ENCODE peak calls at places on chromosome 5, in ten cellular contexts. One of them, this sample, is unnamed.

GRCh38 chr5:157603333-157604190 is 28.0 kb upstream of the ADAM19 start:
- DNase-seq in left ventricle myocardium inferior: no peak
- DNase-seq in IMR-90: peak; percentile 93
- DNase-seq in kidney: no peak
- DNase-seq in gastrocnemius medialis: no peak
- DNase-seq in spleen: no peak
- DNase-seq in PC-9: peak; percentile 89
- DNase-seq in hepatocyte: no peak
- DNase-seq in OCI-LY7: peak; percentile 37
- DNase-seq in endodermal cell: no peak
- DNase-seq in this sample: no peak

GRCh38 chr5:175579742-175580432 is 78.0 kb upstream of the HRH2 start:
- DNase-seq in left ventricle myocardium inferior: no peak
- DNase-seq in OCI-LY7: no peak
- DNase-seq in IMR-90: no peak
- DNase-seq in hepatocyte: no peak
- DNase-seq in PC-9: no peak
- DNase-seq in gastrocnemius medialis: no peak
- DNase-seq in kidney: no peak
- DNase-seq in spleen: no peak
- DNase-seq in endodermal cell: no peak
- DNase-seq in this sample: no peak

GRCh38 chr5:180116441-180117377 is 45.1 kb upstream of the RNF130 start:
- DNase-seq in kidney: peak; percentile 57
- DNase-seq in PC-9: peak; percentile 40
- DNase-seq in left ventricle myocardium inferior: no peak
- DNase-seq in spleen: peak; percentile 59
- DNase-seq in OCI-LY7: no peak
- DNase-seq in endodermal cell: peak; percentile 65
- DNase-seq in IMR-90: no peak
- DNase-seq in gastrocnemius medialis: no peak
- DNase-seq in hepatocyte: no peak
- DNase-seq in this sample: peak; percentile 60

GRCh38 chr5:10607666-10608442 is 44.0 kb downstream of the ANKRD33B start:
- DNase-seq in kidney: no peak
- DNase-seq in spleen: no peak
- DNase-seq in endodermal cell: peak; percentile 62
- DNase-seq in IMR-90: peak; percentile 72
- DNase-seq in hepatocyte: peak; percentile 61
- DNase-seq in gastrocnemius medialis: peak; percentile 81
- DNase-seq in left ventricle myocardium inferior: peak; percentile 45
- DNase-seq in PC-9: no peak
- DNase-seq in OCI-LY7: peak; percentile 77
- DNase-seq in this sample: no peak

GRCh38 chr5:125659316-125660071 is 763.7 kb upstream of the GRAMD2B start:
- DNase-seq in gastrocnemius medialis: no peak
- DNase-seq in PC-9: no peak
- DNase-seq in kidney: peak; percentile 41
- DNase-seq in IMR-90: peak; percentile 1
- DNase-seq in endodermal cell: no peak
- DNase-seq in left ventricle myocardium inferior: no peak
- DNase-seq in spleen: no peak
- DNase-seq in hepatocyte: no peak
- DNase-seq in OCI-LY7: no peak
- DNase-seq in this sample: no peak

GRCh38 chr5:74352256-74352655 is 288.3 kb downstream of the ENC1 start:
- DNase-seq in endodermal cell: no peak
- DNase-seq in hepatocyte: no peak
- DNase-seq in spleen: no peak
- DNase-seq in IMR-90: peak; percentile 41
- DNase-seq in PC-9: no peak
- DNase-seq in kidney: no peak
- DNase-seq in gastrocnemius medialis: no peak
- DNase-seq in OCI-LY7: no peak
- DNase-seq in left ventricle myocardium inferior: no peak
- DNase-seq in this sample: no peak

GRCh38 chr5:143315214-143315613 is 88.3 kb downstream of the NR3C1 start:
- DNase-seq in left ventricle myocardium inferior: no peak
- DNase-seq in gastrocnemius medialis: no peak
- DNase-seq in kidney: no peak
- DNase-seq in hepatocyte: no peak
- DNase-seq in PC-9: no peak
- DNase-seq in endodermal cell: no peak
- DNase-seq in OCI-LY7: no peak
- DNase-seq in spleen: no peak
- DNase-seq in IMR-90: no peak
- DNase-seq in this sample: no peak

GRCh38 chr5:51488803-51489642 is 105.8 kb downstream of the ISL1 start:
- DNase-seq in gastrocnemius medialis: no peak
- DNase-seq in left ventricle myocardium inferior: no peak
- DNase-seq in OCI-LY7: no peak
- DNase-seq in hepatocyte: no peak
- DNase-seq in kidney: no peak
- DNase-seq in spleen: no peak
- DNase-seq in IMR-90: no peak
- DNase-seq in endodermal cell: no peak
- DNase-seq in PC-9: no peak
- DNase-seq in this sample: no peak

GRCh38 chr5:154193176-154193575 is 2.6 kb downstream of the GALNT10 start:
- DNase-seq in spleen: no peak
- DNase-seq in gastrocnemius medialis: no peak
- DNase-seq in left ventricle myocardium inferior: peak; percentile 19
- DNase-seq in endodermal cell: no peak
- DNase-seq in OCI-LY7: no peak
- DNase-seq in IMR-90: no peak
- DNase-seq in hepatocyte: no peak
- DNase-seq in kidney: no peak
- DNase-seq in PC-9: no peak
- DNase-seq in this sample: no peak

GRCh38 chr5:154189256-154189818 is 1.2 kb upstream of the GALNT10 start:
- DNase-seq in spleen: peak; percentile 88
- DNase-seq in endodermal cell: no peak
- DNase-seq in left ventricle myocardium inferior: peak; percentile 18
- DNase-seq in hepatocyte: no peak
- DNase-seq in OCI-LY7: no peak
- DNase-seq in IMR-90: no peak
- DNase-seq in kidney: peak; percentile 75
- DNase-seq in PC-9: peak; percentile 22
- DNase-seq in gastrocnemius medialis: peak; percentile 34
- DNase-seq in this sample: peak; percentile 68

GRCh38 chr5:154191467-154192261 is 1.1 kb downstream of the GALNT10 start:
- DNase-seq in kidney: no peak
- DNase-seq in OCI-LY7: peak; percentile 15
- DNase-seq in PC-9: peak; percentile 13
- DNase-seq in left ventricle myocardium inferior: no peak
- DNase-seq in gastrocnemius medialis: no peak
- DNase-seq in IMR-90: peak; percentile 59
- DNase-seq in hepatocyte: peak; percentile 24
- DNase-seq in spleen: no peak
- DNase-seq in endodermal cell: no peak
- DNase-seq in this sample: no peak

GRCh38 chr5:154189819-154190651 is 498 bp upstream of the GALNT10 start:
- DNase-seq in PC-9: peak; percentile 60
- DNase-seq in spleen: peak; percentile 98
- DNase-seq in hepatocyte: peak; percentile 87
- DNase-seq in left ventricle myocardium inferior: peak; percentile 89
- DNase-seq in IMR-90: peak; percentile 66
- DNase-seq in gastrocnemius medialis: peak; percentile 74
- DNase-seq in kidney: peak; percentile 95
- DNase-seq in OCI-LY7: peak; percentile 90
- DNase-seq in endodermal cell: peak; percentile 91
- DNase-seq in this sample: peak; percentile 94

DNA sequence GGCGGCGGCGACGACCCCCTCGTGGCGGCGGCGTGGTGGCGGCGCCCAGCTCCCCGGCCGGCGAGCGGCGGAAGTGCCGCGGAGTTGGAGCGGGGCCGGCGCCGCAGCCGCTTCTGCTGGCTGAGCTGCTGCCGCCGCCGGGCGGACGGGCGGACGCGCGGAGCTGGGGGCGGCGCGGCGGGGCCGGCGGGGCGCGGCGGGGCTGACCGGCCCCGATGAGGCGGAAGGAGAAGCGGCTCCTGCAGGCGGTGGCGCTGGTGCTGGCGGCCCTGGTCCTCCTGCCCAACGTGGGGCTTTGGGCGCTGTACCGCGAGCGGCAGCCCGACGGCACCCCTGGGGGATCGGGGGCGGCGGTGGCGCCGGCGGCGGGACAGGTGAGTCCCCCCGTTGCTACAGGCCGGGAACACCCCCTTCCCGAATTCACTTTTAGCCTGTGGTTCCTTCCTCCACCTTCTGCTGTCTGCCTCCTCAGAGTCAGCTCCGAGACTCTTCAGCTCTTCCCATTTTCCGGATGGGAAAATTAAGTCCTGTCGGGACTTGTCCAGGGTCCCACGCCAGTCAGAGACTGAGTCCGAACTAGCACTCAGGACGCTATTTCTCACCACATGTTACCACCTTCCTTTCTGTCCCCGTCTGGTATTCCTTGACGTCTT is at the start of gene GALNT10:
- DNase-seq in hepatocyte: peak; percentile 88
- DNase-seq in OCI-LY7: peak; percentile 86
- DNase-seq in gastrocnemius medialis: peak; percentile 34
- DNase-seq in kidney: peak; percentile 89
- DNase-seq in PC-9: peak; percentile 34
- DNase-seq in IMR-90: peak; percentile 66
- DNase-seq in spleen: peak; percentile 95
- DNase-seq in left ventricle myocardium inferior: peak; percentile 73
- DNase-seq in endodermal cell: no peak
- DNase-seq in this sample: peak; percentile 89
- TF ChIP-seq CTCF in hepatocyte: no peak
- TF ChIP-seq CTCF in OCI-LY7: no peak
- TF ChIP-seq CTCF in gastrocnemius medialis: no peak
- TF ChIP-seq CTCF in kidney: no peak
- TF ChIP-seq CTCF in PC-9: no peak
- TF ChIP-seq CTCF in IMR-90: peak; percentile 4
- TF ChIP-seq CTCF in spleen: no peak
- TF ChIP-seq CTCF in left ventricle myocardium inferior: no peak
- TF ChIP-seq CTCF in endodermal cell: no peak
- TF ChIP-seq CTCF in this sample: no peak

DNA sequence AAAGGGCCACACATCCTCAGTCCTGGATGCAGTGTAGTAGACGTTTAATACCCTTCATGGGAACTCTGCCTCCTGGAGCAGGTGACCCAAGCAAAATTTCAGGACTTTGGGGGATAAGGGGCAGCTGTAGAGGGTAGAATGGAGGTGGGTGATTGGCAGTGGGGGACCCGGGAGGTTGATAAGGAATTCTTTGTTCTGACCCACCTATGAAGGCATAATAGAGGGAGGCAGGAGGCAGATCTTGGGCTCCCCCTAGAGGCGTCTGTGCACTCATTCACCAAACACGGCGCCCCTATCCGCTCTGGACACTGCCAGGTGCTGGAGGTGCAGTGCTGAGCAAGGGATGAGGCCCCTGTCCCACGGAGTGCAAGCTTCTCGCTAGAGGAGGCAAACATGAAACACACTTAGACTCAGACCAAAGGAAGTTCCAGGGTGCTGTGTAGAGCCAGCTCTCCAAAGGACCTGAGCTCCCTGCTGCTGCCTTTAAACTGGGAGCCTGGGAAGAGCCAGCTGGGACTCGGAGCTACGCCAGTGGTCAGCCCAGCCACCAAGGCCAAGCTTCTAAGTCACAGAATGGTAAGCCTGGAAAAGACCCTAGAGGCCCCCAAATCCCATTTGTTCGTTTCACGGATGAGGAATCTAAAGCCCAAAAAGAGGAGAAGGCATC is 7.7 kb downstream of the IL17B start:
- DNase-seq in left ventricle myocardium inferior: peak; percentile 56
- DNase-seq in hepatocyte: peak; percentile 81
- DNase-seq in kidney: no peak
- DNase-seq in spleen: peak; percentile 88
- DNase-seq in endodermal cell: peak; percentile 92
- DNase-seq in PC-9: peak; percentile 41
- DNase-seq in IMR-90: peak; percentile 47
- DNase-seq in OCI-LY7: peak; percentile 77
- DNase-seq in gastrocnemius medialis: peak; percentile 55
- DNase-seq in this sample: peak; percentile 79
- H3K4me1 ChIP-seq in left ventricle myocardium inferior: peaks cover 26% of the 10 kb centered on the region
- H3K4me1 ChIP-seq in hepatocyte: no peaks in the 10 kb centered on the region
- H3K4me1 ChIP-seq in kidney: no peaks in the 10 kb centered on the region
- H3K4me1 ChIP-seq in spleen: peaks cover 16% of the 10 kb centered on the region
- H3K4me1 ChIP-seq in endodermal cell: no peaks in the 10 kb centered on the region
- H3K4me1 ChIP-seq in PC-9: no peaks in the 10 kb centered on the region
- H3K4me1 ChIP-seq in IMR-90: peaks cover 2% of the 10 kb centered on the region
- H3K4me1 ChIP-seq in OCI-LY7: peaks cover 5% of the 10 kb centered on the region
- H3K4me1 ChIP-seq in gastrocnemius medialis: peaks cover 5% of the 10 kb centered on the region
- H3K4me1 ChIP-seq in this sample: no peaks in the 10 kb centered on the region

DNA sequence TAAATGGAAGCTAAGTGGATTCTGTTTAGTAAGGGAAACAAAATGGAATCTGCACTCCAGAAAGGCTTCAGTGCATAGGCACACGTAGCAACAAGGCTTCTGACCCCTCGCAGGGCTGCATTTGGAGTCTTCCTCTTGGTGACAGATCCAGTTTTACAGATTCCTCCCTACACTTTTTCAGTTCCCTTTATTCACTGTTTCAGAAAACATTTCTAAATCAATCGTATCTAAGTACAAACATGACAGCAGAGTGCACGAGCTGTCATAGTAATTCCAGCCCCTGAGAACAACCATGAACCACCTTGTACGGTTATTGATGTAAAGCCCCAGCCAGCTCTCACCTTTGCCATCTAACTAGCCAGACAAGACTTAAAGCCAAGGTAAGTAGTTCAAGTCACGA is 491.6 kb downstream of the SEMA5A start:
- DNase-seq in kidney: no peak
- DNase-seq in spleen: no peak
- DNase-seq in left ventricle myocardium inferior: no peak
- DNase-seq in OCI-LY7: no peak
- DNase-seq in PC-9: no peak
- DNase-seq in gastrocnemius medialis: no peak
- DNase-seq in IMR-90: no peak
- DNase-seq in endodermal cell: no peak
- DNase-seq in hepatocyte: no peak
- DNase-seq in this sample: no peak
- H3K9me3 ChIP-seq in kidney: no peaks in the 10 kb centered on the region
- H3K9me3 ChIP-seq in spleen: no peaks in the 10 kb centered on the region
- H3K9me3 ChIP-seq in left ventricle myocardium inferior: no peaks in the 10 kb centered on the region
- H3K9me3 ChIP-seq in OCI-LY7: no peaks in the 10 kb centered on the region
- H3K9me3 ChIP-seq in PC-9: no peaks in the 10 kb centered on the region
- H3K9me3 ChIP-seq in gastrocnemius medialis: no peaks in the 10 kb centered on the region
- H3K9me3 ChIP-seq in IMR-90: no peaks in the 10 kb centered on the region
- H3K9me3 ChIP-seq in endodermal cell: no peaks in the 10 kb centered on the region
- H3K9me3 ChIP-seq in hepatocyte: no peaks in the 10 kb centered on the region
- H3K9me3 ChIP-seq in this sample: no peaks in the 10 kb centered on the region

DNA sequence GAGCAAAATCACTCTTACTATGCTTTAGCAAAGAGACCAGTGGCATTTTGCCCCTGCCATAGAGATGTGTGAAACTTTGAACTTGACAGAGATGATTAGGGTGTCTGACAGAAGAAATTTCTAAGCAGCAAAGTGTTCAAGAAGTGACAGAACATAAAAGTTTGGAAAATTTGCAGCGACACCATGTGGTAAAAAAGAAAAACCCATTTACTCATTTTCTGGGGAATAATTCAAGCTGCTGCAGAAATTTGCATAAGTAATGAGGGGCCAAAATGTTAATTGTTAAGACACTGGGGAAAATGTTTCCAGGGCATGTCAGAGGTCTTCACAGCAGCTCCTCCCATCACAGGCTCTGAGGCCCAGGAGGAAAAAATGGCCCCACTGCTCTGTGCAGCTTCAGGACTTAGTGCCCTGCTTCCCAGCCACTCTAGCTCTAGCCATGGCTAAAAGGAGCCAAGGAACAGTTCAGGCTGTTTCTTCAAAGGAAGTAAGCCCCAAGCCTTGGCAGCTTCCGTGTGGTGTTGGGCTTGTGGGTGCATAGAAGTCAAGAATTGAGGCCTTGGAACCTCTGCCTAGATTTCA is 6.1 kb upstream of the AP3B1 start:
- DNase-seq in gastrocnemius medialis: no peak
- DNase-seq in kidney: no peak
- DNase-seq in hepatocyte: no peak
- DNase-seq in spleen: no peak
- DNase-seq in OCI-LY7: peak; percentile 22
- DNase-seq in endodermal cell: no peak
- DNase-seq in PC-9: no peak
- DNase-seq in IMR-90: peak; percentile 23
- DNase-seq in left ventricle myocardium inferior: no peak
- DNase-seq in this sample: no peak
- TF ChIP-seq CTCF in gastrocnemius medialis: no peak
- TF ChIP-seq CTCF in kidney: peak; percentile 17
- TF ChIP-seq CTCF in hepatocyte: peak; percentile 19
- TF ChIP-seq CTCF in spleen: no peak
- TF ChIP-seq CTCF in OCI-LY7: peak; percentile 69
- TF ChIP-seq CTCF in endodermal cell: peak; percentile 41
- TF ChIP-seq CTCF in PC-9: peak; percentile 60
- TF ChIP-seq CTCF in IMR-90: peak; percentile 45
- TF ChIP-seq CTCF in left ventricle myocardium inferior: peak; percentile 36
- TF ChIP-seq CTCF in this sample: peak; percentile 36

This sample was measured in upper lobe of right lung.